ENCODE peak calls at places on chromosome 1, in nine cellular contexts. One of them, this sample, is unnamed. For H3K4me1, the result is how much of the 10 kb centered on the place peaks cover.

GRCh38 chr1:101120868-101121267 is 95.3 kb upstream of the DPH5 start:
- DNase-seq in GM23248: peak
- DNase-seq in neural progenitor cell: no peak
- DNase-seq in endothelial cell of umbilical vein: no peak
- DNase-seq in fibroblast of lung: no peak
- DNase-seq in mammary epithelial cell: no peak
- DNase-seq in MM.1S: no peak
- DNase-seq in astrocyte: no peak
- DNase-seq in K562: no peak
- DNase-seq in this sample: no peak

GRCh38 chr1:235450886-235451457 is 53.3 kb downstream of the B3GALNT2 start:
- DNase-seq in astrocyte: no peak
- DNase-seq in MM.1S: no peak
- DNase-seq in neural progenitor cell: no peak
- DNase-seq in K562: no peak
- DNase-seq in fibroblast of lung: no peak
- DNase-seq in GM23248: no peak
- DNase-seq in endothelial cell of umbilical vein: no peak
- DNase-seq in mammary epithelial cell: no peak
- DNase-seq in this sample: no peak

GRCh38 chr1:236689713-236690569 is 3.6 kb downstream of the ACTN2 start:
- DNase-seq in mammary epithelial cell: peak
- DNase-seq in fibroblast of lung: no peak
- DNase-seq in MM.1S: no peak
- DNase-seq in K562: no peak
- DNase-seq in endothelial cell of umbilical vein: no peak
- DNase-seq in astrocyte: no peak
- DNase-seq in neural progenitor cell: no peak
- DNase-seq in GM23248: no peak
- DNase-seq in this sample: no peak

GRCh38 chr1:208265525-208265924 is 21.3 kb upstream of the PLXNA2 start:
- DNase-seq in MM.1S: no peak
- DNase-seq in GM23248: no peak
- DNase-seq in fibroblast of lung: no peak
- DNase-seq in endothelial cell of umbilical vein: no peak
- DNase-seq in astrocyte: no peak
- DNase-seq in K562: no peak
- DNase-seq in mammary epithelial cell: no peak
- DNase-seq in neural progenitor cell: no peak
- DNase-seq in this sample: no peak

GRCh38 chr1:98949606-98950005 is 55.1 kb downstream of the PLPPR5 start:
- DNase-seq in fibroblast of lung: peak
- DNase-seq in MM.1S: no peak
- DNase-seq in GM23248: peak
- DNase-seq in mammary epithelial cell: no peak
- DNase-seq in K562: no peak
- DNase-seq in astrocyte: peak
- DNase-seq in neural progenitor cell: peak
- DNase-seq in endothelial cell of umbilical vein: no peak
- DNase-seq in this sample: no peak

GRCh38 chr1:1185101-1185765 is 11.6 kb downstream of the TTLL10 start:
- DNase-seq in GM23248: no peak
- DNase-seq in endothelial cell of umbilical vein: no peak
- DNase-seq in astrocyte: no peak
- DNase-seq in fibroblast of lung: no peak
- DNase-seq in neural progenitor cell: peak
- DNase-seq in mammary epithelial cell: no peak
- DNase-seq in K562: peak
- DNase-seq in MM.1S: no peak
- DNase-seq in this sample: no peak

GRCh38 chr1:211654838-211655787 is 20.3 kb downstream of the NEK2 start:
- DNase-seq in endothelial cell of umbilical vein: peak
- DNase-seq in fibroblast of lung: peak
- DNase-seq in neural progenitor cell: peak
- DNase-seq in MM.1S: peak
- DNase-seq in K562: peak
- DNase-seq in astrocyte: peak
- DNase-seq in mammary epithelial cell: peak
- DNase-seq in GM23248: peak
- DNase-seq in this sample: peak

GRCh38 chr1:246592695-246593094 is 26.4 kb downstream of the CNST start:
- DNase-seq in GM23248: peak
- DNase-seq in fibroblast of lung: peak
- DNase-seq in neural progenitor cell: no peak
- DNase-seq in astrocyte: peak
- DNase-seq in K562: no peak
- DNase-seq in mammary epithelial cell: no peak
- DNase-seq in endothelial cell of umbilical vein: no peak
- DNase-seq in MM.1S: no peak
- DNase-seq in this sample: no peak

GRCh38 chr1:24929876-24930702 is at the start of gene RUNX3:
- DNase-seq in astrocyte: no peak
- DNase-seq in GM23248: peak
- DNase-seq in K562: peak
- DNase-seq in neural progenitor cell: peak
- DNase-seq in endothelial cell of umbilical vein: no peak
- DNase-seq in fibroblast of lung: no peak
- DNase-seq in MM.1S: peak
- DNase-seq in mammary epithelial cell: peak
- DNase-seq in this sample: peak

GRCh38 chr1:6248161-6248776 is 4.3 kb downstream of the HES3 start:
- DNase-seq in neural progenitor cell: no peak
- DNase-seq in astrocyte: no peak
- DNase-seq in mammary epithelial cell: no peak
- DNase-seq in endothelial cell of umbilical vein: no peak
- DNase-seq in fibroblast of lung: no peak
- DNase-seq in GM23248: no peak
- DNase-seq in MM.1S: no peak
- DNase-seq in K562: no peak
- DNase-seq in this sample: no peak

GRCh38 chr1:6251233-6251632 is 7.3 kb downstream of the HES3 start:
- DNase-seq in MM.1S: no peak
- DNase-seq in endothelial cell of umbilical vein: no peak
- DNase-seq in mammary epithelial cell: no peak
- DNase-seq in neural progenitor cell: no peak
- DNase-seq in K562: no peak
- DNase-seq in GM23248: no peak
- DNase-seq in astrocyte: no peak
- DNase-seq in fibroblast of lung: no peak
- DNase-seq in this sample: no peak

GRCh38 chr1:6247651-6248050 is 3.7 kb downstream of the HES3 start:
- DNase-seq in fibroblast of lung: no peak
- DNase-seq in GM23248: no peak
- DNase-seq in K562: no peak
- DNase-seq in neural progenitor cell: no peak
- DNase-seq in mammary epithelial cell: no peak
- DNase-seq in astrocyte: no peak
- DNase-seq in endothelial cell of umbilical vein: no peak
- DNase-seq in MM.1S: no peak
- DNase-seq in this sample: no peak

GRCh38 chr1:6249732-6250689 is 6.0 kb downstream of the HES3 start:
- DNase-seq in K562: peak
- DNase-seq in neural progenitor cell: peak
- DNase-seq in endothelial cell of umbilical vein: no peak
- DNase-seq in fibroblast of lung: no peak
- DNase-seq in MM.1S: no peak
- DNase-seq in astrocyte: no peak
- DNase-seq in GM23248: no peak
- DNase-seq in mammary epithelial cell: no peak
- DNase-seq in this sample: no peak

DNA sequence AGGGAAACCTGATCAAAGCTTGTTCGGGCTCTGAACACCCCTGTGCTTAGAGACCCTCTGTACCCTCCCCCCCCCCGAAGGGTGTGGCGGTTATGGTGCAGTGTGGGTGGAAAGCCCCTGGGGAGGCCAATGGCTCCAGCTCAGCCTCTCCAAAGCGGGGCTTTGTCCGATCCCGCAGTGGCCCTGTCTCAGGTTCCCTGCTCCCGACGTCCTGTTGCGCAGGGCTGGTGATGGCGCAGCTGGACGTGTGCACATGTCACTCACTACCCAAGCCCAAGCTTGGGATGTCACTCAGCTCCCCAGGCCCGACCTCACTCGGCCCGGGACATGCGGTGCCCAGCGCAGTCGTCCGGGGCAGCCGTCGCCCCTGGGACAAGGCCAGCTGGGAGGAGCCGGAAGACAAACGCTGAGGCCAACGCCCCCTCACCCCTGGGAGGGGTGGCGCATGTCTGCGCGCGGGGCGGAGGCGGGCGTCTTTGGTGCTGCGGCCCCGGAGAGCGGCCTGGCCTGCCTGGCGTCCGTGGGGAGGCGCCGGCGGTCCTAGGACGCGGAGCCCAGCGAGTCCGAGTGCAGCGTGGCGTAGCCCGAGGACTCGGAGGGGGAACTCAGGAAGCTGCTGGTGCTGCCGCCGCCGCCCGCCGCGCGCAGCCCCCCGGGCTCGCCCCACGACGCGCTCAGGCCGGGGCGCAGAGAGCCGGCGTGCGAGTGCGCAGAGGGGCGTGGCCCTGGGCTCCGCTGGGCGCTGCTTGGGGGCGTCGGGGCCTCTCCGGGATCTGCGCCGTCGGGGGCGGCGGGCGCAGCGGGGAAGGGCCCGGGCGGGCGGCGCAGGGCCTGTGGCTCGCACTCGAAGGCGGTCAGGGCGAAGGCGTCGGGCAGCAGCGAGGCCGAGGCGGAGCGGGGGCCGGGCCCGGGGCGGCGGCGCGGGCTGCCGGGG is 5.1 kb downstream of the HES3 start:
- DNase-seq in astrocyte: no peak
- DNase-seq in K562: peak
- DNase-seq in mammary epithelial cell: no peak
- DNase-seq in MM.1S: no peak
- DNase-seq in neural progenitor cell: peak
- DNase-seq in endothelial cell of umbilical vein: no peak
- DNase-seq in fibroblast of lung: peak
- DNase-seq in GM23248: peak
- DNase-seq in this sample: no peak
- TF ChIP-seq EZH2 in astrocyte: peak
- TF ChIP-seq EZH2 in K562: no peak
- TF ChIP-seq EZH2 in mammary epithelial cell: no peak
- TF ChIP-seq EZH2 in MM.1S: no peak
- TF ChIP-seq EZH2 in neural progenitor cell: peak
- TF ChIP-seq EZH2 in endothelial cell of umbilical vein: no peak
- TF ChIP-seq EZH2 in fibroblast of lung: peak
- TF ChIP-seq EZH2 in GM23248: no peak
- TF ChIP-seq EZH2 in this sample: no peak

DNA sequence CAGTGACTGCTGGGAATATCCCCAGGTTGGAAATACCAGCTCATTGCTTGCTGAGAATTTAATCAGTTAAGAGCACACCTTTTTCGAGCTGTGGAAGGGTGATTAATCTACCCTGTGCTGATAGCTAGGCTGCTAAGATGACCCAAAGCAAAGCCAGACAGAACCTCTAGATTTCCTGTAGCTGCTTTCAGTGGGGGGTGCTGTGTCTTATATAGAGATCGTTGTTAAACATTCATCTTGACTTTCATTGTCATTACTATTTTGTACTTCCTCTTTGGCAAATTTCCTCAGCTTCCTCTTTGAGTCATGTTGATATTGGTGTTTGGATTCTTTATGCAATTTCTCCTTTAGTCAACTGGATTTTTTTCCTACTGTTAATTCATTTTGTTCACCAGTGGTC is 155.3 kb downstream of the DISC1 start:
- DNase-seq in MM.1S: no peak
- DNase-seq in neural progenitor cell: no peak
- DNase-seq in astrocyte: no peak
- DNase-seq in endothelial cell of umbilical vein: peak
- DNase-seq in fibroblast of lung: no peak
- DNase-seq in mammary epithelial cell: no peak
- DNase-seq in GM23248: peak
- DNase-seq in K562: no peak
- DNase-seq in this sample: peak
- H3K4me2 ChIP-seq in MM.1S: no peak
- H3K4me2 ChIP-seq in neural progenitor cell: no peak
- H3K4me2 ChIP-seq in astrocyte: no peak
- H3K4me2 ChIP-seq in endothelial cell of umbilical vein: peak
- H3K4me2 ChIP-seq in fibroblast of lung: no peak
- H3K4me2 ChIP-seq in mammary epithelial cell: no peak
- H3K4me2 ChIP-seq in GM23248: no peak
- H3K4me2 ChIP-seq in K562: no peak
- H3K4me2 ChIP-seq in this sample: peak

GRCh38 chr1:28973850-28974841 is 59.8 kb downstream of the EPB41 start:
- DNase-seq in GM23248: peak
- DNase-seq in mammary epithelial cell: no peak
- DNase-seq in neural progenitor cell: no peak
- DNase-seq in endothelial cell of umbilical vein: no peak
- DNase-seq in MM.1S: no peak
- DNase-seq in astrocyte: no peak
- DNase-seq in K562: no peak
- DNase-seq in fibroblast of lung: peak
- DNase-seq in this sample: peak

GRCh38 chr1:28971980-28972771 is 57.8 kb downstream of the EPB41 start:
- DNase-seq in MM.1S: no peak
- DNase-seq in K562: no peak
- DNase-seq in GM23248: peak
- DNase-seq in fibroblast of lung: peak
- DNase-seq in endothelial cell of umbilical vein: peak
- DNase-seq in astrocyte: peak
- DNase-seq in neural progenitor cell: no peak
- DNase-seq in mammary epithelial cell: peak
- DNase-seq in this sample: peak

GRCh38 chr1:28981170-28981569 is 66.8 kb downstream of the EPB41 start:
- DNase-seq in mammary epithelial cell: no peak
- DNase-seq in astrocyte: no peak
- DNase-seq in neural progenitor cell: no peak
- DNase-seq in K562: no peak
- DNase-seq in MM.1S: no peak
- DNase-seq in GM23248: no peak
- DNase-seq in fibroblast of lung: no peak
- DNase-seq in endothelial cell of umbilical vein: no peak
- DNase-seq in this sample: no peak

GRCh38 chr1:28982198-28982597 is 67.8 kb downstream of the EPB41 start:
- DNase-seq in fibroblast of lung: no peak
- DNase-seq in astrocyte: no peak
- DNase-seq in GM23248: no peak
- DNase-seq in mammary epithelial cell: no peak
- DNase-seq in neural progenitor cell: no peak
- DNase-seq in endothelial cell of umbilical vein: no peak
- DNase-seq in K562: no peak
- DNase-seq in MM.1S: no peak
- DNase-seq in this sample: no peak

GRCh38 chr1:28976254-28976653 is 61.9 kb downstream of the EPB41 start:
- DNase-seq in fibroblast of lung: peak
- DNase-seq in endothelial cell of umbilical vein: no peak
- DNase-seq in GM23248: no peak
- DNase-seq in neural progenitor cell: no peak
- DNase-seq in mammary epithelial cell: no peak
- DNase-seq in K562: no peak
- DNase-seq in astrocyte: peak
- DNase-seq in MM.1S: no peak
- DNase-seq in this sample: no peak
- H3K4me1 ChIP-seq in fibroblast of lung: under half
- H3K4me1 ChIP-seq in endothelial cell of umbilical vein: under half
- H3K4me1 ChIP-seq in GM23248: under half
- H3K4me1 ChIP-seq in neural progenitor cell: under half
- H3K4me1 ChIP-seq in mammary epithelial cell: under half
- H3K4me1 ChIP-seq in K562: under half
- H3K4me1 ChIP-seq in astrocyte: under half
- H3K4me1 ChIP-seq in MM.1S: under half
- H3K4me1 ChIP-seq in this sample: under half

DNA sequence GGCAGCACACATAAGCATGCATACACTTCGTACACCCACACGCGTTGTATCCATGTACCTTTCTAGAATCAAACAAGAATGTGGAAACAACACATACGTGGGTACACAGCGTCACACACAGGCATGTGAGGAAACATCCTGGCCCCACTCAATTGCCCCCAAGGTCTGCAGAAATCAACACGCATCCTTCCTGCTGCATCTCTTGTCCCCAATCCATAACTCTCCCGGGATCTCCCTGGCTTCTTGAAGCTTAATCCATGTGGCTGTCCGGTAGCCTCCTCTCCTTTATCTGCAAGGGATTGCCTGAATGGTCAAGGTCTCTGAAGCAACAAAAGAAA is 5.5 kb upstream of the TBX15 start:
- DNase-seq in neural progenitor cell: no peak
- DNase-seq in MM.1S: no peak
- DNase-seq in astrocyte: no peak
- DNase-seq in fibroblast of lung: no peak
- DNase-seq in mammary epithelial cell: no peak
- DNase-seq in GM23248: no peak
- DNase-seq in K562: no peak
- DNase-seq in endothelial cell of umbilical vein: no peak
- DNase-seq in this sample: no peak
- TF ChIP-seq EZH2 in neural progenitor cell: no peak
- TF ChIP-seq EZH2 in MM.1S: no peak
- TF ChIP-seq EZH2 in astrocyte: no peak
- TF ChIP-seq EZH2 in fibroblast of lung: no peak
- TF ChIP-seq EZH2 in mammary epithelial cell: no peak
- TF ChIP-seq EZH2 in GM23248: no peak
- TF ChIP-seq EZH2 in K562: no peak
- TF ChIP-seq EZH2 in endothelial cell of umbilical vein: no peak
- TF ChIP-seq EZH2 in this sample: no peak

This sample was measured in PC-3.